ENCODE peak calls at places on chromosome 15, in four cellular contexts. One of them, this sample, is unnamed.

GRCh38 chr15:26736502-26737248 is 36.2 kb downstream of the GABRB3 start:
- DNase-seq in stimulated activated CD8-positive, alpha-beta memory T cell treated with anti-CD3 and anti-CD28 coated beads, Interleukin-7, amount 100 ng/mL, for 4 hours: no peak
- DNase-seq in fibroblast of pulmonary artery: no peak
- DNase-seq in SJSA1: no peak
- DNase-seq in this sample: no peak

GRCh38 chr15:65377105-65377975 is 462 bp downstream of the IGDCC3 start:
- DNase-seq in stimulated activated CD8-positive, alpha-beta memory T cell treated with anti-CD3 and anti-CD28 coated beads, Interleukin-7, amount 100 ng/mL, for 4 hours: no peak
- DNase-seq in fibroblast of pulmonary artery: no peak
- DNase-seq in SJSA1: peak; percentile 21
- DNase-seq in this sample: no peak

GRCh38 chr15:27358751-27359434 is 387.9 kb downstream of the GABRG3 start:
- DNase-seq in stimulated activated CD8-positive, alpha-beta memory T cell treated with anti-CD3 and anti-CD28 coated beads, Interleukin-7, amount 100 ng/mL, for 4 hours: no peak
- DNase-seq in fibroblast of pulmonary artery: peak; percentile 1
- DNase-seq in SJSA1: no peak
- DNase-seq in this sample: no peak

GRCh38 chr15:69573815-69574472 is 121.3 kb downstream of the RPLP1 start:
- DNase-seq in stimulated activated CD8-positive, alpha-beta memory T cell treated with anti-CD3 and anti-CD28 coated beads, Interleukin-7, amount 100 ng/mL, for 4 hours: peak; percentile 54
- DNase-seq in fibroblast of pulmonary artery: peak; percentile 49
- DNase-seq in SJSA1: peak; percentile 78
- DNase-seq in this sample: no peak

GRCh38 chr15:82960766-82961165 is 8.2 kb upstream of the HOMER2 start:
- DNase-seq in stimulated activated CD8-positive, alpha-beta memory T cell treated with anti-CD3 and anti-CD28 coated beads, Interleukin-7, amount 100 ng/mL, for 4 hours: no peak
- DNase-seq in fibroblast of pulmonary artery: no peak
- DNase-seq in SJSA1: no peak
- DNase-seq in this sample: no peak

GRCh38 chr15:63463030-63463429 is 41.4 kb upstream of the USP3 start:
- DNase-seq in stimulated activated CD8-positive, alpha-beta memory T cell treated with anti-CD3 and anti-CD28 coated beads, Interleukin-7, amount 100 ng/mL, for 4 hours: no peak
- DNase-seq in fibroblast of pulmonary artery: no peak
- DNase-seq in SJSA1: no peak
- DNase-seq in this sample: no peak

GRCh38 chr15:68578960-68579935 is at the start of gene CORO2B:
- DNase-seq in stimulated activated CD8-positive, alpha-beta memory T cell treated with anti-CD3 and anti-CD28 coated beads, Interleukin-7, amount 100 ng/mL, for 4 hours: no peak
- DNase-seq in fibroblast of pulmonary artery: peak; percentile 50
- DNase-seq in SJSA1: no peak
- DNase-seq in this sample: peak; percentile 50

GRCh38 chr15:92821491-92822116 is 78.5 kb upstream of the CHD2 start:
- DNase-seq in stimulated activated CD8-positive, alpha-beta memory T cell treated with anti-CD3 and anti-CD28 coated beads, Interleukin-7, amount 100 ng/mL, for 4 hours: no peak
- DNase-seq in fibroblast of pulmonary artery: no peak
- DNase-seq in SJSA1: no peak
- DNase-seq in this sample: no peak

GRCh38 chr15:74265046-74265639 is 29.0 kb downstream of the CCDC33 start:
- DNase-seq in stimulated activated CD8-positive, alpha-beta memory T cell treated with anti-CD3 and anti-CD28 coated beads, Interleukin-7, amount 100 ng/mL, for 4 hours: no peak
- DNase-seq in fibroblast of pulmonary artery: peak; percentile 48
- DNase-seq in SJSA1: peak; percentile 14
- DNase-seq in this sample: no peak

GRCh38 chr15:73584699-73585420 is 48.3 kb downstream of the NPTN start:
- DNase-seq in stimulated activated CD8-positive, alpha-beta memory T cell treated with anti-CD3 and anti-CD28 coated beads, Interleukin-7, amount 100 ng/mL, for 4 hours: no peak
- DNase-seq in fibroblast of pulmonary artery: no peak
- DNase-seq in SJSA1: no peak
- DNase-seq in this sample: no peak

GRCh38 chr15:63043391-63044076 is 987 bp downstream of the TPM1 start:
- DNase-seq in stimulated activated CD8-positive, alpha-beta memory T cell treated with anti-CD3 and anti-CD28 coated beads, Interleukin-7, amount 100 ng/mL, for 4 hours: no peak
- DNase-seq in fibroblast of pulmonary artery: no peak
- DNase-seq in SJSA1: peak; percentile 48
- DNase-seq in this sample: no peak

GRCh38 chr15:49199666-49200065 is 29.6 kb downstream of the GALK2 start:
- DNase-seq in stimulated activated CD8-positive, alpha-beta memory T cell treated with anti-CD3 and anti-CD28 coated beads, Interleukin-7, amount 100 ng/mL, for 4 hours: no peak
- DNase-seq in fibroblast of pulmonary artery: peak; percentile 17
- DNase-seq in SJSA1: no peak
- DNase-seq in this sample: no peak